ENCODE peak calls at places on chromosome 15, in six cellular contexts. S is choroid plexus epithelial cell, K is ovary, Z is HCT116, P is foreskin fibroblast, C is kidney epithelial cell. E is an unnamed sample.

GRCh38 chr15:42239528-42240245 is 31.6 kb upstream of the VPS39 start:
- DNase-seq in S (peak), K (no peak), P (peak), C (no peak), Z (no peak), E (no peak)

GRCh38 chr15:54312528-54312927 is 334.3 kb downstream of the UNC13C start:
- DNase-seq in S (no peak), P (no peak), K (no peak), C (no peak), Z (no peak), E (no peak)

GRCh38 chr15:67433495-67434099 is 87.3 kb upstream of the C15orf61 start:
- DNase-seq in Z (peak), S (peak), C (no peak), K (peak), P (peak), E (peak)

GRCh38 chr15:55916666-55917409 is 76.6 kb downstream of the NEDD4 start:
- DNase-seq in P (peak), Z (no peak), K (no peak), C (peak), S (peak), E (peak)

GRCh38 chr15:62241135-62241770 is 76.2 kb upstream of the C2CD4B start:
- DNase-seq in C (no peak), P (peak), Z (peak), K (no peak), S (no peak), E (peak)

GRCh38 chr15:27828721-27829120 is 270.4 kb downstream of the OCA2 start:
- DNase-seq in K (no peak), P (no peak), C (no peak), S (peak), Z (no peak), E (no peak)

GRCh38 chr15:90184786-90185704 is 16.1 kb upstream of the SEMA4B start:
- DNase-seq in P (peak), K (peak), C (no peak), Z (no peak), S (no peak), E (peak)

GRCh38 chr15:99017322-99017701 is 9.7 kb upstream of the PGPEP1L start:
- DNase-seq in S (no peak), P (no peak), Z (no peak), C (no peak), K (no peak), E (no peak)

GRCh38 chr15:63506537-63507035 is 2.2 kb downstream of the USP3 start:
- DNase-seq in K (no peak), Z (no peak), C (no peak), S (no peak), P (peak), E (peak)

DNA sequence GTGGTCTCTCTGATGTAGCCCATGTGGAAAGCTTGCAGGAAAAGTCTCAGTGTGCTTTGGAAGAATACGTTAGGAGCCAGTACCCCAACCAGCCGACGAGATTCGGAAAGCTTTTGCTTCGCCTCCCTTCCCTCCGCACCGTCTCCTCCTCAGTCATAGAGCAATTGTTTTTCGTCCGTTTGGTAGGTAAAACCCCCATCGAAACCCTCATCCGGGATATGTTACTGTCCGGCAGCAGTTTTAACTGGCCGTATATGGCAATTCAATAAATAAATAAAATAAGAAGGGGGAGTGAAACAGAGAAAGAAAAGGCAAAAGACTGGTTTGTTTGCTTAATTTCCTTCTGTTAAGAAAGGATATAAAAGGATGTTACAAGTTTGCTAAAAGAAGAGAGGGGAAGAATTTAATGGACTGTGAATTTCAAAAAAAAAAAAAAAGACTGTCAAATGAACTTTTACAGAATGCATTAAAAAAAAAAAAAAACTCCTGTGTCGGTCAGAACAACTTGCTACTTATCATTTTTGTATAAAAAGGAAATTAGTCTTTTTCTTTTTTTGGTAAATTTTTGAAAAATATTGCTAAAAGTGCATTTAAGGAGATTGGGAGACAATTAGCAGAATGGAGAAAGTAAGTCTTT is 7.0 kb downstream of the NR2F2 start:
- DNase-seq in C (no peak), K (no peak), P (peak), S (peak), Z (no peak), E (no peak)
- H3K4me3 ChIP-seq in C (peak), K (peak), P (peak), S (peak), Z (no peak), E (peak)

GRCh38 chr15:88987590-88987950 is 74.4 kb upstream of the MFGE8 start:
- DNase-seq in Z (no peak), K (no peak), S (no peak), P (no peak), C (no peak), E (no peak)

GRCh38 chr15:88986949-88987589 is 73.9 kb upstream of the MFGE8 start:
- DNase-seq in K (no peak), C (no peak), P (no peak), S (no peak), Z (no peak), E (no peak)

GRCh38 chr15:88990185-88990679 is 77.1 kb upstream of the MFGE8 start:
- DNase-seq in P (no peak), C (no peak), Z (no peak), K (no peak), S (no peak), E (no peak)

GRCh38 chr15:88989578-88989977 is 76.4 kb upstream of the MFGE8 start:
- DNase-seq in S (peak), C (no peak), K (no peak), Z (no peak), P (peak), E (no peak)

GRCh38 chr15:88987951-88988671 is 74.9 kb upstream of the MFGE8 start:
- DNase-seq in Z (no peak), C (no peak), K (no peak), S (no peak), P (peak), E (no peak)
- H3K4me3 ChIP-seq in Z (no peak), C (no peak), K (no peak), S (no peak), P (no peak), E (no peak)

DNA sequence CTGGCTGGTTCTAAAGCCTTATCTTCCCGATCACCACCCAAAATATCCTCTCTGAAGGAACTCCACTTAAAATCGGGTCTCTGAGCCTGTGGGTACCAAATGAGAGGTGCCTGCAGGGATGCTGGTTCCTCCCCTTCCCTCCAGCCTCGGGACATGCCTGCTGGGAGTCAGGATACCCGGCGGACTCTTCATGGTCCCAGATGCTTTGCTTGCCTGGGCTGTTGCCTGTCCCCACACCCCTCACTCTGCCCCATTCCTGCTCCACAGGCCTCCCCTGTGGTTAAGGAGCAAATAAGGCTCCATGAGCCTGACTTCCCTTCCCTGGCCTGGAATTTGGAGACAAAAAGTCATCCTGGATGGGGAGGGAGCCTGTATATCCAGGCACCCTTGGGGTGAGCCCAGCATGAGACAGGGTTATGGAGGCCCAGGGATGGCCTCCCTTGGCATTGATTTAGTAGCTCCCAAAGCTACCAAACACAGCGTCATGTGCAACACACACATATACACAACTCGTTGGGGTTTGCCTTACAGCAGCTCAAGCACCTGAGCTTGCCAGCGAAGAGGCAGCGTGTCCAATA is 12.3 kb upstream of the CORO2B start:
- DNase-seq in P (no peak), Z (no peak), S (no peak), C (no peak), K (no peak), E (no peak)
- H3K4me3 ChIP-seq in P (no peak), Z (no peak), S (no peak), C (no peak), K (no peak), E (no peak)

DNA sequence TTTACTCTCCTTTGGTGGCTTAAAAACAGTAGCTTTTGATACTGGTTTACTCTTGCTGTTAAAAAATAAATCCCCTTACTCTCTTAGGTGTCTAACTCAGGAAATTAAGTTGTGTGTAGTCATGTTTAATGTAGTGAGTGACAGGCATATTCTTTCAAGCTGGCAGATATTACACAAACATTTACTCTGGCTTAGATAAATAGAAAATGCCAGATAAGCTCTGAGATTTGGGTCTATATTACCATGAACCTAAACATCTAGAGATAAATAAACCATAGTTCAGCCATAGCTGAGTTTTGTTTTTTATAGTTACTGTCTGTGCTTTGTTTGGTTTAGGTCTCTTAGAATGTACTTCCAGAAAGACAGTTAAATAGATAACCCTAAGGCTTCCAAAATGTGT is 2.4 kb downstream of the SEMA6D start:
- DNase-seq in P (no peak), S (no peak), K (no peak), C (no peak), Z (no peak), E (no peak)
- H3K4me3 ChIP-seq in P (peak), S (no peak), K (peak), C (no peak), Z (no peak), E (no peak)

GRCh38 chr15:93899817-93900216 is 331.5 kb upstream of the MCTP2 start:
- DNase-seq in P (no peak), Z (no peak), C (no peak), S (no peak), K (no peak), E (no peak)

GRCh38 chr15:93897377-93897776 is 334.0 kb upstream of the MCTP2 start:
- DNase-seq in K (no peak), S (no peak), C (no peak), P (no peak), Z (no peak), E (peak)

GRCh38 chr15:93895976-93896770 is 335.2 kb upstream of the MCTP2 start:
- DNase-seq in K (no peak), S (no peak), P (no peak), Z (no peak), C (no peak), E (peak)

DNA sequence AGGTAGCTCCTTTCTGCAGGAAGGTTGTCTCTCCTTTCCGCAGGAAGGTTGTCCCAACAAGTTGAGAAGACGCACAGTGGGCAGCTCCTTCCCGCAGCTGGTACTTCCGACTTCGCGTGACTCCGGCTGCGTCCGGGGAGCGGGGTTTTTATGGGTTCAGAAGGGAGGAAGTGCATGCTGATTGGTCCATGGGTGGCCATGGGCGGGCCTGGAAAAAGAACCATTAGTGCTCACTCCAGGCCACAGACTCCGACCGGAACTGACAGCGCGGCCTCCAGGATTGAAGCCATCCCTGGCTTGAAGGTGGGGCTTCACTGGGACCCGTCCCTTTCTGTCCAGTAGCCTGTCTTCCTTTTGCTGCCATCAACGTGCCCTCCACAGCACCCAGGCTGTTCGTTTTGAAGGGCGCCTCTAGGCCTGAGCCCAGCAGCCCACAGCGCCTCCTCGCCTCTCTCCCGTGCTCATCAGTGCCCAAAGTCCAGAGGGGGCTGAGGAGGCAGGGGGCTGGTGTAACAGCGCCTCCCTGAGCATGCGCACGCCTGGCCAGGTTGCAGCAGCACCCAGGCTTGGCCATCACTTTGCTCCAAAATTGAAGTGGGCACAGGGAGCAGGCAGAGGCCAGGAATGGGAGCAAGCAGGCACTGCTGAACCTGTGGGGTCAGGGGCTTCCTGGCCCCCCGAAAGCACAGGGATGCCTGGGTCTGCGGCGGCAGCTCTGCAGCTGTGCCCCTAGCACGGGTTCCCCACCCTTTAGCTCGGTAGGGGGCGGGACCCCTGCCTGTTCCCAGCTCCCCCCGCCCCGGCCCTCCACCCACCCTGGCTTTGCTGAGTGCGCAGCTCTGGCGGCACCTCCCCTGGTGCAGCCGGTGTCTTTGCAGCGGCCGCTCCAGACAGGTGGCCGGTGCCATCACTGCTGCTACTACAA is 330.6 kb upstream of the MCTP2 start:
- DNase-seq in P (no peak), Z (no peak), S (no peak), K (no peak), C (no peak), E (no peak)
- H3K4me3 ChIP-seq in P (no peak), Z (no peak), S (no peak), K (no peak), C (no peak), E (no peak)

GRCh38 chr15:31273258-31273941 is 53.2 kb upstream of the KLF13 start:
- DNase-seq in P (no peak), Z (no peak), C (no peak), S (no peak), K (no peak), E (no peak)
- H3K4me3 ChIP-seq in P (no peak), Z (no peak), C (no peak), S (no peak), K (no peak), E (no peak)